ENCODE peak calls at places on chromosomes 7 and 10, in four cellular contexts. One of them, this sample, is unnamed.

GRCh38 chr7:120273476-120273975 is 551 bp downstream of the KCND2 start:
- DNase-seq in NCI-H1092: peak
- DNase-seq in AG04450: no peak
- DNase-seq in non-pigmented ciliary epithelial cell: no peak
- DNase-seq in this sample: no peak

GRCh38 chr10:79243211-79244067 is 103.8 kb upstream of the PPIF start:
- DNase-seq in non-pigmented ciliary epithelial cell: no peak
- DNase-seq in AG04450: no peak
- DNase-seq in NCI-H1092: peak
- DNase-seq in this sample: no peak

GRCh38 chr10:116038259-116038658 is 234.7 kb downstream of the GFRA1 start:
- DNase-seq in non-pigmented ciliary epithelial cell: no peak
- DNase-seq in NCI-H1092: no peak
- DNase-seq in AG04450: no peak
- DNase-seq in this sample: no peak

GRCh38 chr10:119786117-119786769 is 60.4 kb downstream of the INPP5F start:
- DNase-seq in AG04450: peak
- DNase-seq in non-pigmented ciliary epithelial cell: peak
- DNase-seq in NCI-H1092: no peak
- DNase-seq in this sample: no peak

GRCh38 chr10:63683223-63683622 is 162.0 kb downstream of the REEP3 start:
- DNase-seq in NCI-H1092: no peak
- DNase-seq in non-pigmented ciliary epithelial cell: no peak
- DNase-seq in AG04450: no peak
- DNase-seq in this sample: no peak

GRCh38 chr10:30098624-30099023 is 39.2 kb upstream of the JCAD start:
- DNase-seq in AG04450: peak
- DNase-seq in NCI-H1092: no peak
- DNase-seq in non-pigmented ciliary epithelial cell: peak
- DNase-seq in this sample: no peak

GRCh38 chr10:29730969-29731368 is 96.2 kb upstream of the SVIL start:
- DNase-seq in NCI-H1092: no peak
- DNase-seq in non-pigmented ciliary epithelial cell: no peak
- DNase-seq in AG04450: no peak
- DNase-seq in this sample: no peak

GRCh38 chr7:7491044-7491443 is 44.6 kb downstream of the COL28A1 start:
- DNase-seq in AG04450: no peak
- DNase-seq in NCI-H1092: no peak
- DNase-seq in non-pigmented ciliary epithelial cell: no peak
- DNase-seq in this sample: no peak

GRCh38 chr7:22890773-22891172 is 68.1 kb upstream of the TOMM7 start:
- DNase-seq in NCI-H1092: no peak
- DNase-seq in non-pigmented ciliary epithelial cell: no peak
- DNase-seq in AG04450: no peak
- DNase-seq in this sample: no peak

GRCh38 chr7:77326131-77326530 is 90.0 kb downstream of the GSAP start:
- DNase-seq in NCI-H1092: no peak
- DNase-seq in non-pigmented ciliary epithelial cell: no peak
- DNase-seq in AG04450: no peak
- DNase-seq in this sample: no peak

GRCh38 chr10:132448248-132448731 is 51.3 kb downstream of the PWWP2B start:
- DNase-seq in AG04450: no peak
- DNase-seq in NCI-H1092: no peak
- DNase-seq in non-pigmented ciliary epithelial cell: no peak
- DNase-seq in this sample: no peak

GRCh38 chr7:130293521-130293920 is 560 bp downstream of the CPA4 start:
- DNase-seq in AG04450: no peak
- DNase-seq in non-pigmented ciliary epithelial cell: no peak
- DNase-seq in NCI-H1092: no peak
- DNase-seq in this sample: no peak

GRCh38 chr7:74479066-74479781 is 25.5 kb downstream of the GTF2IRD1 start:
- DNase-seq in AG04450: no peak
- DNase-seq in non-pigmented ciliary epithelial cell: no peak
- DNase-seq in NCI-H1092: peak
- DNase-seq in this sample: no peak

GRCh38 chr10:23656735-23657134 is 217.9 kb downstream of the OTUD1 start:
- DNase-seq in non-pigmented ciliary epithelial cell: no peak
- DNase-seq in NCI-H1092: no peak
- DNase-seq in AG04450: no peak
- DNase-seq in this sample: no peak

GRCh38 chr7:102170417-102170970 is 116.2 kb upstream of the SH2B2 start:
- DNase-seq in NCI-H1092: no peak
- DNase-seq in AG04450: no peak
- DNase-seq in non-pigmented ciliary epithelial cell: no peak
- DNase-seq in this sample: peak

GRCh38 chr10:77554996-77555397 is 82.6 kb downstream of the KCNMA1 start:
- DNase-seq in non-pigmented ciliary epithelial cell: no peak
- DNase-seq in AG04450: no peak
- DNase-seq in NCI-H1092: no peak
- DNase-seq in this sample: no peak

GRCh38 chr7:99997545-99998137 is 17.8 kb upstream of the ZKSCAN1 start:
- DNase-seq in AG04450: no peak
- DNase-seq in NCI-H1092: peak
- DNase-seq in non-pigmented ciliary epithelial cell: no peak
- DNase-seq in this sample: no peak

GRCh38 chr10:18414061-18414460 is 237.3 kb downstream of the NSUN6 start:
- DNase-seq in NCI-H1092: no peak
- DNase-seq in AG04450: no peak
- DNase-seq in non-pigmented ciliary epithelial cell: no peak
- DNase-seq in this sample: no peak

GRCh38 chr10:132036153-132036886 is 29.4 kb upstream of the JAKMIP3 start:
- DNase-seq in non-pigmented ciliary epithelial cell: no peak
- DNase-seq in NCI-H1092: no peak
- DNase-seq in AG04450: no peak
- DNase-seq in this sample: no peak

GRCh38 chr7:8040768-8041369 is 72.3 kb downstream of the GLCCI1 start:
- DNase-seq in non-pigmented ciliary epithelial cell: no peak
- DNase-seq in NCI-H1092: no peak
- DNase-seq in AG04450: no peak
- DNase-seq in this sample: no peak

GRCh38 chr7:32479574-32480200 is 10.5 kb downstream of the LSM5 start:
- DNase-seq in NCI-H1092: peak
- DNase-seq in AG04450: peak
- DNase-seq in non-pigmented ciliary epithelial cell: no peak
- DNase-seq in this sample: peak

GRCh38 chr10:80187465-80188409 is 17.6 kb downstream of the ANXA11 start:
- DNase-seq in non-pigmented ciliary epithelial cell: no peak
- DNase-seq in AG04450: no peak
- DNase-seq in NCI-H1092: no peak
- DNase-seq in this sample: no peak

GRCh38 chr7:43454936-43455518 is 127.9 kb upstream of the STK17A start:
- DNase-seq in non-pigmented ciliary epithelial cell: no peak
- DNase-seq in NCI-H1092: no peak
- DNase-seq in AG04450: no peak
- DNase-seq in this sample: no peak

GRCh38 chr10:34345383-34345782 is 469.7 kb downstream of the PARD3 start:
- DNase-seq in AG04450: no peak
- DNase-seq in non-pigmented ciliary epithelial cell: no peak
- DNase-seq in NCI-H1092: no peak
- DNase-seq in this sample: no peak

GRCh38 chr7:748446-748845 is 21.4 kb upstream of the PRKAR1B start:
- DNase-seq in NCI-H1092: no peak
- DNase-seq in non-pigmented ciliary epithelial cell: no peak
- DNase-seq in AG04450: no peak
- DNase-seq in this sample: no peak

GRCh38 chr10:61902448-61903183 is 1.1 kb downstream of the ARID5B start:
- DNase-seq in NCI-H1092: no peak
- DNase-seq in non-pigmented ciliary epithelial cell: no peak
- DNase-seq in AG04450: no peak
- DNase-seq in this sample: no peak

GRCh38 chr10:60032723-60033122 is 126.4 kb upstream of the CCDC6 start:
- DNase-seq in AG04450: no peak
- DNase-seq in NCI-H1092: peak
- DNase-seq in non-pigmented ciliary epithelial cell: peak
- DNase-seq in this sample: peak

GRCh38 chr10:124650820-124651401 is 93.3 kb downstream of the FAM53B start:
- DNase-seq in AG04450: no peak
- DNase-seq in non-pigmented ciliary epithelial cell: no peak
- DNase-seq in NCI-H1092: no peak
- DNase-seq in this sample: no peak

GRCh38 chr7:21086688-21087087 is 300.0 kb upstream of the SP8 start:
- DNase-seq in NCI-H1092: no peak
- DNase-seq in AG04450: no peak
- DNase-seq in non-pigmented ciliary epithelial cell: no peak
- DNase-seq in this sample: no peak

GRCh38 chr7:113774182-113774807 is 144.5 kb downstream of the PPP1R3A start:
- DNase-seq in NCI-H1092: peak
- DNase-seq in non-pigmented ciliary epithelial cell: peak
- DNase-seq in AG04450: no peak
- DNase-seq in this sample: peak

GRCh38 chr10:78906734-78907385 is 161.9 kb upstream of the ZMIZ1 start:
- DNase-seq in NCI-H1092: no peak
- DNase-seq in AG04450: no peak
- DNase-seq in non-pigmented ciliary epithelial cell: no peak
- DNase-seq in this sample: no peak

GRCh38 chr10:95745487-95745886 is 10.5 kb upstream of the ENTPD1 start:
- DNase-seq in AG04450: no peak
- DNase-seq in NCI-H1092: no peak
- DNase-seq in non-pigmented ciliary epithelial cell: no peak
- DNase-seq in this sample: no peak

GRCh38 chr7:129676017-129676897 is 64.7 kb downstream of the NRF1 start:
- DNase-seq in non-pigmented ciliary epithelial cell: no peak
- DNase-seq in NCI-H1092: no peak
- DNase-seq in AG04450: no peak
- DNase-seq in this sample: no peak

GRCh38 chr7:157007470-157008066 is 2.9 kb downstream of the MNX1 start:
- DNase-seq in AG04450: no peak
- DNase-seq in non-pigmented ciliary epithelial cell: no peak
- DNase-seq in NCI-H1092: no peak
- DNase-seq in this sample: no peak

GRCh38 chr7:140640727-140641531 is at the start of gene DENND2A:
- DNase-seq in AG04450: peak
- DNase-seq in non-pigmented ciliary epithelial cell: no peak
- DNase-seq in NCI-H1092: peak
- DNase-seq in this sample: no peak

GRCh38 chr7:138478499-138478908 is 18.4 kb downstream of the TRIM24 start:
- DNase-seq in non-pigmented ciliary epithelial cell: no peak
- DNase-seq in NCI-H1092: no peak
- DNase-seq in AG04450: no peak
- DNase-seq in this sample: no peak

GRCh38 chr10:43981232-43981631 is 332.6 kb upstream of the ZNF32 start:
- DNase-seq in NCI-H1092: no peak
- DNase-seq in AG04450: no peak
- DNase-seq in non-pigmented ciliary epithelial cell: no peak
- DNase-seq in this sample: no peak

GRCh38 chr10:113026679-113027078 is 76.6 kb downstream of the TCF7L2 start:
- DNase-seq in non-pigmented ciliary epithelial cell: peak
- DNase-seq in NCI-H1092: no peak
- DNase-seq in AG04450: peak
- DNase-seq in this sample: no peak

GRCh38 chr7:141838581-141838980 is 2.7 kb downstream of the PRSS37 start:
- DNase-seq in NCI-H1092: no peak
- DNase-seq in non-pigmented ciliary epithelial cell: no peak
- DNase-seq in AG04450: no peak
- DNase-seq in this sample: no peak

This sample was measured in smooth muscle cell of the brain vasculature.